ENCODE peak calls at places on chromosomes 3 and 15, in ten cellular contexts. U is SJSA1; G is GM04504; E is iris pigment epithelial cell; K is activated naive CD4-positive, alpha-beta T cell treated with anti-CD3 and anti-CD28 coated beads, Interleukin-2, amount 10 ng/mL, durations not matched to agents 7 days and 5 days; V is activated B cell treated with CpG ODN at 0.5 μM for 24 hours; W is RWPE1; X is heart left ventricle; Q is stimulated activated CD4-positive, alpha-beta T cell treated with anti-CD3 and anti-CD28 coated beads, Interleukin-2, amount 100 ng/mL, for 48 hours; H is NCI-H2029 treated with DMSO at 0.1 percent for 48 hours. C is an unnamed sample.

GRCh38 chr3:188553569-188553968 is 399.6 kb downstream of the LPP start:
- DNase-seq in U (no peak), G (no peak), E (no peak), K (peak; percentile 36), V (no peak), W (no peak), X (no peak), Q (peak; percentile 6), H (no peak), C (no peak)

GRCh38 chr3:71006810-71007785 is 576.4 kb downstream of the FOXP1 start:
- DNase-seq in U (peak; percentile 22), G (no peak), E (no peak), K (no peak), V (no peak), W (peak; percentile 19), X (no peak), Q (no peak), H (no peak), C (no peak)

GRCh38 chr3:76369170-76369569 is 583.8 kb upstream of the ZNF717 start:
- DNase-seq in U (no peak), G (peak; percentile 17), E (peak; percentile 78), K (no peak), V (no peak), W (peak; percentile 3), X (no peak), Q (no peak), H (no peak), C (no peak)

GRCh38 chr15:48090115-48090514 is 30.7 kb upstream of the SLC24A5 start:
- DNase-seq in U (no peak), G (no peak), E (no peak), K (no peak), V (no peak), W (no peak), X (no peak), Q (no peak), H (no peak), C (no peak)

GRCh38 chr3:138180375-138181029 is 5.8 kb upstream of the DBR1 start:
- DNase-seq in U (no peak), G (no peak), E (peak; percentile 61), K (peak; percentile 60), V (no peak), W (peak; percentile 46), X (no peak), Q (no peak), H (peak; percentile 30), C (no peak)

GRCh38 chr15:89898628-89899302 is 5.0 kb upstream of the AP3S2 start:
- DNase-seq in U (no peak), G (peak; percentile 18), E (peak; percentile 68), K (peak; percentile 68), V (peak; percentile 25), W (peak; percentile 90), X (no peak), Q (peak; percentile 17), H (no peak), C (no peak)

GRCh38 chr15:98754283-98755022 is 106.1 kb downstream of the IGF1R start:
- DNase-seq in U (peak; percentile 63), G (no peak), E (peak; percentile 58), K (no peak), V (no peak), W (no peak), X (no peak), Q (no peak), H (no peak), C (no peak)

GRCh38 chr3:195544634-195545033 is 1.5 kb upstream of the PPP1R2 start:
- DNase-seq in U (peak; percentile 13), G (no peak), E (no peak), K (no peak), V (no peak), W (no peak), X (peak; percentile 79), Q (no peak), H (no peak), C (no peak)

GRCh38 chr3:88775026-88775690 is 332.3 kb upstream of the EPHA3 start:
- DNase-seq in U (no peak), G (no peak), E (no peak), K (no peak), V (no peak), W (no peak), X (no peak), Q (no peak), H (no peak), C (no peak)

GRCh38 chr15:29457729-29458128 is 188.1 kb upstream of the NSMCE3 start:
- DNase-seq in U (no peak), G (no peak), E (peak; percentile 8), K (no peak), V (no peak), W (no peak), X (no peak), Q (no peak), H (no peak), C (no peak)

GRCh38 chr3:86774082-86774691 is 216.8 kb downstream of the VGLL3 start:
- DNase-seq in U (no peak), G (no peak), E (peak; percentile 51), K (no peak), V (no peak), W (peak; percentile 4), X (no peak), Q (no peak), H (peak; percentile 22), C (peak; percentile 28)

GRCh38 chr15:82878325-82878724 is 68.9 kb downstream of the WHAMM start:
- DNase-seq in U (no peak), G (no peak), E (no peak), K (no peak), V (no peak), W (no peak), X (no peak), Q (no peak), H (no peak), C (no peak)

GRCh38 chr15:85837011-85837433 is 42.3 kb upstream of the KLHL25 start:
- DNase-seq in U (no peak), G (no peak), E (peak; percentile 14), K (no peak), V (no peak), W (peak; percentile 44), X (no peak), Q (no peak), H (no peak), C (no peak)

GRCh38 chr3:16134173-16134928 is 40.1 kb upstream of the GALNT15 start:
- DNase-seq in U (no peak), G (no peak), E (no peak), K (no peak), V (no peak), W (no peak), X (no peak), Q (no peak), H (no peak), C (no peak)

GRCh38 chr3:153063337-153063736 is 98.7 kb upstream of the RAP2B start:
- DNase-seq in U (no peak), G (no peak), E (no peak), K (no peak), V (no peak), W (no peak), X (no peak), Q (no peak), H (no peak), C (no peak)

GRCh38 chr15:74387988-74388955 is 20.8 kb upstream of the CYP11A1 start:
- DNase-seq in U (no peak), G (no peak), E (no peak), K (peak; percentile 19), V (no peak), W (no peak), X (no peak), Q (no peak), H (no peak), C (no peak)

GRCh38 chr3:197593046-197593380 is 37.2 kb upstream of the BDH1 start:
- DNase-seq in U (no peak), G (no peak), E (no peak), K (no peak), V (no peak), W (no peak), X (no peak), Q (no peak), H (no peak), C (no peak)

GRCh38 chr3:183822631-183823030 is 2.7 kb downstream of the MAP6D1 start:
- DNase-seq in U (no peak), G (no peak), E (no peak), K (no peak), V (no peak), W (no peak), X (no peak), Q (no peak), H (no peak), C (no peak)

C was measured in stromal cell of bone marrow.